ENCODE peak calls at places on chromosomes 1 and 21, in seven cellular contexts. One of them, this sample, is unnamed.

GRCh38 chr1:203063287-203063686 is 22.5 kb downstream of the MYOG start:
- DNase-seq in effector memory CD4-positive, alpha-beta T cell: no peak
- DNase-seq in dorsolateral prefrontal cortex: no peak
- DNase-seq in CD8-positive, alpha-beta T cell: no peak
- DNase-seq in right lobe of liver: no peak
- DNase-seq in thyroid gland: no peak
- DNase-seq in CD4-positive, alpha-beta memory T cell: no peak
- DNase-seq in this sample: peak

GRCh38 chr1:226586650-226587443 is 38.3 kb downstream of the STUM start:
- DNase-seq in effector memory CD4-positive, alpha-beta T cell: no peak
- DNase-seq in dorsolateral prefrontal cortex: no peak
- DNase-seq in CD8-positive, alpha-beta T cell: no peak
- DNase-seq in right lobe of liver: no peak
- DNase-seq in thyroid gland: no peak
- DNase-seq in CD4-positive, alpha-beta memory T cell: no peak
- DNase-seq in this sample: no peak

GRCh38 chr1:169680377-169681019 is 30.9 kb downstream of the SELL start:
- DNase-seq in effector memory CD4-positive, alpha-beta T cell: no peak
- DNase-seq in dorsolateral prefrontal cortex: no peak
- DNase-seq in CD8-positive, alpha-beta T cell: no peak
- DNase-seq in right lobe of liver: no peak
- DNase-seq in thyroid gland: no peak
- DNase-seq in CD4-positive, alpha-beta memory T cell: no peak
- DNase-seq in this sample: no peak

GRCh38 chr1:241142493-241142892 is 214.5 kb downstream of the RGS7 start:
- DNase-seq in effector memory CD4-positive, alpha-beta T cell: no peak
- DNase-seq in dorsolateral prefrontal cortex: no peak
- DNase-seq in CD8-positive, alpha-beta T cell: no peak
- DNase-seq in right lobe of liver: no peak
- DNase-seq in thyroid gland: no peak
- DNase-seq in CD4-positive, alpha-beta memory T cell: no peak
- DNase-seq in this sample: no peak

GRCh38 chr1:39973503-39974135 is 18.7 kb downstream of the MFSD2A start:
- DNase-seq in effector memory CD4-positive, alpha-beta T cell: peak
- DNase-seq in dorsolateral prefrontal cortex: peak
- DNase-seq in CD8-positive, alpha-beta T cell: peak
- DNase-seq in right lobe of liver: peak
- DNase-seq in thyroid gland: peak
- DNase-seq in CD4-positive, alpha-beta memory T cell: peak
- DNase-seq in this sample: peak

GRCh38 chr1:58727363-58727762 is 27.5 kb upstream of the MYSM1 start:
- DNase-seq in effector memory CD4-positive, alpha-beta T cell: no peak
- DNase-seq in dorsolateral prefrontal cortex: no peak
- DNase-seq in CD8-positive, alpha-beta T cell: no peak
- DNase-seq in right lobe of liver: no peak
- DNase-seq in thyroid gland: no peak
- DNase-seq in CD4-positive, alpha-beta memory T cell: no peak
- DNase-seq in this sample: no peak

GRCh38 chr1:45802343-45803298 is 791 bp upstream of the MAST2 start:
- DNase-seq in effector memory CD4-positive, alpha-beta T cell: no peak
- DNase-seq in dorsolateral prefrontal cortex: no peak
- DNase-seq in CD8-positive, alpha-beta T cell: no peak
- DNase-seq in right lobe of liver: peak
- DNase-seq in thyroid gland: peak
- DNase-seq in CD4-positive, alpha-beta memory T cell: no peak
- DNase-seq in this sample: peak

GRCh38 chr1:35524106-35524505 is 33.1 kb downstream of the KIAA0319L start:
- DNase-seq in effector memory CD4-positive, alpha-beta T cell: no peak
- DNase-seq in dorsolateral prefrontal cortex: no peak
- DNase-seq in CD8-positive, alpha-beta T cell: no peak
- DNase-seq in right lobe of liver: no peak
- DNase-seq in thyroid gland: no peak
- DNase-seq in CD4-positive, alpha-beta memory T cell: no peak
- DNase-seq in this sample: no peak

GRCh38 chr1:27538793-27539192 is 48.8 kb upstream of the WASF2 start:
- DNase-seq in effector memory CD4-positive, alpha-beta T cell: no peak
- DNase-seq in dorsolateral prefrontal cortex: no peak
- DNase-seq in CD8-positive, alpha-beta T cell: no peak
- DNase-seq in right lobe of liver: no peak
- DNase-seq in thyroid gland: no peak
- DNase-seq in CD4-positive, alpha-beta memory T cell: no peak
- DNase-seq in this sample: no peak

GRCh38 chr1:151371744-151372410 is 628 bp downstream of the SELENBP1 start:
- DNase-seq in effector memory CD4-positive, alpha-beta T cell: no peak
- DNase-seq in dorsolateral prefrontal cortex: no peak
- DNase-seq in CD8-positive, alpha-beta T cell: no peak
- DNase-seq in right lobe of liver: peak
- DNase-seq in thyroid gland: peak
- DNase-seq in CD4-positive, alpha-beta memory T cell: no peak
- DNase-seq in this sample: peak

GRCh38 chr1:37763791-37764741 is 854 bp downstream of the EPHA10 start:
- DNase-seq in effector memory CD4-positive, alpha-beta T cell: no peak
- DNase-seq in dorsolateral prefrontal cortex: no peak
- DNase-seq in CD8-positive, alpha-beta T cell: no peak
- DNase-seq in right lobe of liver: peak
- DNase-seq in thyroid gland: peak
- DNase-seq in CD4-positive, alpha-beta memory T cell: no peak
- DNase-seq in this sample: peak

GRCh38 chr1:2501041-2501819 is 25.1 kb downstream of the PLCH2 start:
- DNase-seq in effector memory CD4-positive, alpha-beta T cell: no peak
- DNase-seq in dorsolateral prefrontal cortex: no peak
- DNase-seq in CD8-positive, alpha-beta T cell: no peak
- DNase-seq in right lobe of liver: no peak
- DNase-seq in thyroid gland: no peak
- DNase-seq in CD4-positive, alpha-beta memory T cell: no peak
- DNase-seq in this sample: no peak

GRCh38 chr1:40951943-40952743 is 27.4 kb upstream of the CTPS1 start:
- DNase-seq in effector memory CD4-positive, alpha-beta T cell: peak
- DNase-seq in dorsolateral prefrontal cortex: peak
- DNase-seq in CD8-positive, alpha-beta T cell: peak
- DNase-seq in right lobe of liver: peak
- DNase-seq in thyroid gland: peak
- DNase-seq in CD4-positive, alpha-beta memory T cell: peak
- DNase-seq in this sample: peak

GRCh38 chr21:28639742-28640141 is 352.9 kb downstream of the LTN1 start:
- DNase-seq in effector memory CD4-positive, alpha-beta T cell: no peak
- DNase-seq in dorsolateral prefrontal cortex: no peak
- DNase-seq in CD8-positive, alpha-beta T cell: no peak
- DNase-seq in right lobe of liver: no peak
- DNase-seq in thyroid gland: no peak
- DNase-seq in CD4-positive, alpha-beta memory T cell: no peak
- DNase-seq in this sample: no peak

GRCh38 chr1:94723899-94724298 is 96.3 kb upstream of the SLC44A3 start:
- DNase-seq in effector memory CD4-positive, alpha-beta T cell: no peak
- DNase-seq in dorsolateral prefrontal cortex: no peak
- DNase-seq in CD8-positive, alpha-beta T cell: no peak
- DNase-seq in right lobe of liver: no peak
- DNase-seq in thyroid gland: no peak
- DNase-seq in CD4-positive, alpha-beta memory T cell: no peak
- DNase-seq in this sample: no peak

GRCh38 chr21:35438643-35439404 is 389.7 kb upstream of the RUNX1 start:
- DNase-seq in effector memory CD4-positive, alpha-beta T cell: no peak
- DNase-seq in dorsolateral prefrontal cortex: no peak
- DNase-seq in CD8-positive, alpha-beta T cell: no peak
- DNase-seq in right lobe of liver: no peak
- DNase-seq in thyroid gland: no peak
- DNase-seq in CD4-positive, alpha-beta memory T cell: no peak
- DNase-seq in this sample: peak

GRCh38 chr21:15752763-15753407 is 23.1 kb downstream of the USP25 start:
- DNase-seq in effector memory CD4-positive, alpha-beta T cell: no peak
- DNase-seq in dorsolateral prefrontal cortex: no peak
- DNase-seq in CD8-positive, alpha-beta T cell: no peak
- DNase-seq in right lobe of liver: no peak
- DNase-seq in thyroid gland: no peak
- DNase-seq in CD4-positive, alpha-beta memory T cell: no peak
- DNase-seq in this sample: no peak

GRCh38 chr1:218728994-218729393 is 383.9 kb downstream of the TGFB2 start:
- DNase-seq in effector memory CD4-positive, alpha-beta T cell: no peak
- DNase-seq in dorsolateral prefrontal cortex: no peak
- DNase-seq in CD8-positive, alpha-beta T cell: no peak
- DNase-seq in right lobe of liver: no peak
- DNase-seq in thyroid gland: no peak
- DNase-seq in CD4-positive, alpha-beta memory T cell: no peak
- DNase-seq in this sample: no peak

GRCh38 chr1:27100797-27101491 is 54.0 kb downstream of the SLC9A1 start:
- DNase-seq in effector memory CD4-positive, alpha-beta T cell: no peak
- DNase-seq in dorsolateral prefrontal cortex: no peak
- DNase-seq in CD8-positive, alpha-beta T cell: no peak
- DNase-seq in right lobe of liver: no peak
- DNase-seq in thyroid gland: no peak
- DNase-seq in CD4-positive, alpha-beta memory T cell: no peak
- DNase-seq in this sample: no peak

GRCh38 chr1:110008971-110009565 is 24.5 kb downstream of the AHCYL1 start:
- DNase-seq in effector memory CD4-positive, alpha-beta T cell: no peak
- DNase-seq in dorsolateral prefrontal cortex: no peak
- DNase-seq in CD8-positive, alpha-beta T cell: no peak
- DNase-seq in right lobe of liver: no peak
- DNase-seq in thyroid gland: no peak
- DNase-seq in CD4-positive, alpha-beta memory T cell: no peak
- DNase-seq in this sample: no peak

GRCh38 chr1:104648269-104648691 is 898.6 kb downstream of the AMY1C start:
- DNase-seq in effector memory CD4-positive, alpha-beta T cell: no peak
- DNase-seq in dorsolateral prefrontal cortex: no peak
- DNase-seq in CD8-positive, alpha-beta T cell: no peak
- DNase-seq in right lobe of liver: no peak
- DNase-seq in thyroid gland: no peak
- DNase-seq in CD4-positive, alpha-beta memory T cell: no peak
- DNase-seq in this sample: no peak

GRCh38 chr1:183218981-183219621 is 33.0 kb downstream of the LAMC2 start:
- DNase-seq in effector memory CD4-positive, alpha-beta T cell: no peak
- DNase-seq in dorsolateral prefrontal cortex: no peak
- DNase-seq in CD8-positive, alpha-beta T cell: peak
- DNase-seq in right lobe of liver: no peak
- DNase-seq in thyroid gland: peak
- DNase-seq in CD4-positive, alpha-beta memory T cell: peak
- DNase-seq in this sample: peak

GRCh38 chr1:211965108-211965805 is 70.1 kb downstream of the INTS7 start:
- DNase-seq in effector memory CD4-positive, alpha-beta T cell: no peak
- DNase-seq in dorsolateral prefrontal cortex: no peak
- DNase-seq in CD8-positive, alpha-beta T cell: no peak
- DNase-seq in right lobe of liver: no peak
- DNase-seq in thyroid gland: no peak
- DNase-seq in CD4-positive, alpha-beta memory T cell: no peak
- DNase-seq in this sample: peak

GRCh38 chr1:91912267-91912666 is 26.3 kb upstream of the TGFBR3 start:
- DNase-seq in effector memory CD4-positive, alpha-beta T cell: no peak
- DNase-seq in dorsolateral prefrontal cortex: no peak
- DNase-seq in CD8-positive, alpha-beta T cell: no peak
- DNase-seq in right lobe of liver: no peak
- DNase-seq in thyroid gland: no peak
- DNase-seq in CD4-positive, alpha-beta memory T cell: no peak
- DNase-seq in this sample: no peak

GRCh38 chr1:53902235-53902920 is 8.4 kb downstream of the DIO1 start:
- DNase-seq in effector memory CD4-positive, alpha-beta T cell: no peak
- DNase-seq in dorsolateral prefrontal cortex: no peak
- DNase-seq in CD8-positive, alpha-beta T cell: no peak
- DNase-seq in right lobe of liver: no peak
- DNase-seq in thyroid gland: no peak
- DNase-seq in CD4-positive, alpha-beta memory T cell: no peak
- DNase-seq in this sample: no peak

DNA sequence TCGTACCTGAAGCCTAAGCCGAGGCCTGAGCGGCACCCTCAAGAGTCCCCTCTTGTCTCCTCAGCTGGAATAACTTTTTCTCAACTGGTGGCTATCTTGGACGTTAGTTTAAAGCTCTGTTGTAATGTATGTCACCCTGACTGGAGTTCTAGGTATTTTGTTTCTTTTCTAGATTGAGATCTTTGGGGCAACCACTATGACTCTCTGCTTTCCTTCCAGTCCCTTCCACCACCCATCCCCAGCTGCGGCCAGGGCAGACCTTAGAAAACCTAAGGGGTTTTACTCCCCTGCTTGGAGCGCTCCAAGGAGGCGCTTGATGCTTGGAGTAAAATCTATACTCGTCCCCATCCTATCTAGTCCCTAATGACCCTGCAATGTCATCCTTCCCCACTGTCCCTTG is 74.6 kb upstream of the MRPS6 start:
- DNase-seq in effector memory CD4-positive, alpha-beta T cell: no peak
- DNase-seq in dorsolateral prefrontal cortex: no peak
- DNase-seq in CD8-positive, alpha-beta T cell: no peak
- DNase-seq in right lobe of liver: no peak
- DNase-seq in thyroid gland: no peak
- DNase-seq in CD4-positive, alpha-beta memory T cell: no peak
- DNase-seq in this sample: no peak
- H3K27ac ChIP-seq in effector memory CD4-positive, alpha-beta T cell: no peak
- H3K27ac ChIP-seq in dorsolateral prefrontal cortex: no peak
- H3K27ac ChIP-seq in CD8-positive, alpha-beta T cell: no peak
- H3K27ac ChIP-seq in right lobe of liver: no peak
- H3K27ac ChIP-seq in thyroid gland: no peak
- H3K27ac ChIP-seq in CD4-positive, alpha-beta memory T cell: no peak
- H3K27ac ChIP-seq in this sample: no peak

GRCh38 chr1:153337980-153338853 is 10.4 kb downstream of the PGLYRP4 start:
- DNase-seq in effector memory CD4-positive, alpha-beta T cell: no peak
- DNase-seq in dorsolateral prefrontal cortex: no peak
- DNase-seq in CD8-positive, alpha-beta T cell: no peak
- DNase-seq in right lobe of liver: no peak
- DNase-seq in thyroid gland: no peak
- DNase-seq in CD4-positive, alpha-beta memory T cell: no peak
- DNase-seq in this sample: no peak
- H3K27ac ChIP-seq in effector memory CD4-positive, alpha-beta T cell: no peak
- H3K27ac ChIP-seq in dorsolateral prefrontal cortex: no peak
- H3K27ac ChIP-seq in CD8-positive, alpha-beta T cell: no peak
- H3K27ac ChIP-seq in right lobe of liver: no peak
- H3K27ac ChIP-seq in thyroid gland: no peak
- H3K27ac ChIP-seq in CD4-positive, alpha-beta memory T cell: no peak
- H3K27ac ChIP-seq in this sample: no peak

GRCh38 chr1:101130673-101131072 is 105.1 kb upstream of the DPH5 start:
- DNase-seq in effector memory CD4-positive, alpha-beta T cell: no peak
- DNase-seq in dorsolateral prefrontal cortex: no peak
- DNase-seq in CD8-positive, alpha-beta T cell: no peak
- DNase-seq in right lobe of liver: no peak
- DNase-seq in thyroid gland: no peak
- DNase-seq in CD4-positive, alpha-beta memory T cell: no peak
- DNase-seq in this sample: no peak

GRCh38 chr1:101129975-101130374 is 104.4 kb upstream of the DPH5 start:
- DNase-seq in effector memory CD4-positive, alpha-beta T cell: no peak
- DNase-seq in dorsolateral prefrontal cortex: no peak
- DNase-seq in CD8-positive, alpha-beta T cell: no peak
- DNase-seq in right lobe of liver: no peak
- DNase-seq in thyroid gland: no peak
- DNase-seq in CD4-positive, alpha-beta memory T cell: peak
- DNase-seq in this sample: no peak

GRCh38 chr1:101128851-101129250 is 103.3 kb upstream of the DPH5 start:
- DNase-seq in effector memory CD4-positive, alpha-beta T cell: no peak
- DNase-seq in dorsolateral prefrontal cortex: no peak
- DNase-seq in CD8-positive, alpha-beta T cell: no peak
- DNase-seq in right lobe of liver: no peak
- DNase-seq in thyroid gland: no peak
- DNase-seq in CD4-positive, alpha-beta memory T cell: peak
- DNase-seq in this sample: no peak

GRCh38 chr1:101131239-101131924 is 105.4 kb upstream of the S1PR1 start:
- DNase-seq in effector memory CD4-positive, alpha-beta T cell: no peak
- DNase-seq in dorsolateral prefrontal cortex: no peak
- DNase-seq in CD8-positive, alpha-beta T cell: no peak
- DNase-seq in right lobe of liver: no peak
- DNase-seq in thyroid gland: no peak
- DNase-seq in CD4-positive, alpha-beta memory T cell: no peak
- DNase-seq in this sample: no peak

GRCh38 chr1:101128211-101128727 is 102.7 kb upstream of the DPH5 start:
- DNase-seq in effector memory CD4-positive, alpha-beta T cell: no peak
- DNase-seq in dorsolateral prefrontal cortex: no peak
- DNase-seq in CD8-positive, alpha-beta T cell: no peak
- DNase-seq in right lobe of liver: no peak
- DNase-seq in thyroid gland: no peak
- DNase-seq in CD4-positive, alpha-beta memory T cell: peak
- DNase-seq in this sample: peak
- H3K27ac ChIP-seq in effector memory CD4-positive, alpha-beta T cell: peak
- H3K27ac ChIP-seq in dorsolateral prefrontal cortex: no peak
- H3K27ac ChIP-seq in CD8-positive, alpha-beta T cell: peak
- H3K27ac ChIP-seq in right lobe of liver: no peak
- H3K27ac ChIP-seq in thyroid gland: no peak
- H3K27ac ChIP-seq in CD4-positive, alpha-beta memory T cell: peak
- H3K27ac ChIP-seq in this sample: no peak

GRCh38 chr1:89908993-89909436 is 85.9 kb upstream of the ZNF326 start:
- DNase-seq in effector memory CD4-positive, alpha-beta T cell: no peak
- DNase-seq in dorsolateral prefrontal cortex: no peak
- DNase-seq in CD8-positive, alpha-beta T cell: no peak
- DNase-seq in right lobe of liver: no peak
- DNase-seq in thyroid gland: no peak
- DNase-seq in CD4-positive, alpha-beta memory T cell: no peak
- DNase-seq in this sample: peak
- H3K27ac ChIP-seq in effector memory CD4-positive, alpha-beta T cell: no peak
- H3K27ac ChIP-seq in dorsolateral prefrontal cortex: no peak
- H3K27ac ChIP-seq in CD8-positive, alpha-beta T cell: no peak
- H3K27ac ChIP-seq in right lobe of liver: peak
- H3K27ac ChIP-seq in thyroid gland: peak
- H3K27ac ChIP-seq in CD4-positive, alpha-beta memory T cell: no peak
- H3K27ac ChIP-seq in this sample: no peak